ENCODE peak calls at places on chromosomes 2 and 18, in six cellular contexts. L is fibroblast of lung, Z is A549, P is GM12865, F is IMR-90, R is AG09309. E is an unnamed sample.

GRCh38 chr2:207239222-207239674 is 73.5 kb upstream of the KLF7 start:
- DNase-seq in L (peak), Z (no peak), P (no peak), F (peak), R (peak), E (no peak)

GRCh38 chr18:48831802-48832201 is 119.0 kb downstream of the SMAD7 start:
- DNase-seq in L (no peak), Z (no peak), P (no peak), F (no peak), R (no peak), E (no peak)

GRCh38 chr2:152240559-152241231 is 65.1 kb upstream of the STAM2 start:
- DNase-seq in L (peak), Z (no peak), P (no peak), F (peak), R (no peak), E (no peak)

GRCh38 chr2:102872388-102872787 is 110.6 kb downstream of the TMEM182 start:
- DNase-seq in L (peak), Z (no peak), P (no peak), F (no peak), R (no peak), E (no peak)

GRCh38 chr2:61536086-61536722 is 2.0 kb downstream of the XPO1 start:
- DNase-seq in L (peak), Z (no peak), P (peak), F (peak), R (no peak), E (no peak)

GRCh38 chr2:128492966-128493811 is 174.5 kb upstream of the HS6ST1 start:
- DNase-seq in L (no peak), Z (no peak), P (no peak), F (no peak), R (no peak), E (no peak)

GRCh38 chr18:4040391-4041172 is 414.5 kb downstream of the DLGAP1 start:
- DNase-seq in L (no peak), Z (no peak), P (peak), F (no peak), R (no peak), E (no peak)

GRCh38 chr18:24878289-24878688 is 417.9 kb downstream of the HRH4 start:
- DNase-seq in L (peak), Z (no peak), P (peak), F (peak), R (peak), E (no peak)

GRCh38 chr2:96135171-96135570 is 3.1 kb downstream of the ASTL start:
- DNase-seq in L (no peak), Z (no peak), P (no peak), F (no peak), R (no peak), E (no peak)

GRCh38 chr2:1527153-1527992 is 114.1 kb downstream of the TPO start:
- DNase-seq in L (no peak), Z (no peak), P (no peak), F (no peak), R (no peak), E (no peak)

GRCh38 chr2:130387071-130387400 is 31.2 kb downstream of the PTPN18 start:
- DNase-seq in L (no peak), Z (no peak), P (no peak), F (no peak), R (no peak), E (no peak)

GRCh38 chr2:39243469-39244123 is at the start of gene CDKL4:
- DNase-seq in L (no peak), Z (no peak), P (peak), F (no peak), R (no peak), E (no peak)

GRCh38 chr2:160920791-160921303 is 239.4 kb upstream of the TANK start:
- DNase-seq in L (peak), Z (no peak), P (no peak), F (peak), R (peak), E (no peak)

GRCh38 chr2:64720543-64721325 is 67.0 kb upstream of the SERTAD2 start:
- DNase-seq in L (no peak), Z (no peak), P (no peak), F (no peak), R (no peak), E (no peak)

GRCh38 chr2:1510184-1510583 is 96.9 kb downstream of the TPO start:
- DNase-seq in L (no peak), Z (no peak), P (no peak), F (no peak), R (no peak), E (no peak)

GRCh38 chr2:39065616-39066015 is 55.2 kb downstream of the SOS1 start:
- DNase-seq in L (no peak), Z (no peak), P (no peak), F (no peak), R (no peak), E (no peak)

GRCh38 chr2:180125245-180125962 is 118.3 kb upstream of the CWC22 start:
- DNase-seq in L (peak), Z (peak), P (peak), F (peak), R (peak), E (no peak)

GRCh38 chr2:55056024-55056521 is 5.8 kb upstream of the RTN4 start:
- DNase-seq in L (peak), Z (peak), P (no peak), F (peak), R (no peak), E (no peak)

GRCh38 chr2:216188268-216188850 is 79.2 kb downstream of the XRCC5 start:
- DNase-seq in L (no peak), Z (no peak), P (no peak), F (no peak), R (no peak), E (no peak)

GRCh38 chr2:62042944-62043343 is 137.5 kb downstream of the COMMD1 start:
- DNase-seq in L (no peak), Z (no peak), P (no peak), F (peak), R (no peak), E (no peak)

GRCh38 chr2:223971731-223972130 is 14.5 kb downstream of the MRPL44 start:
- DNase-seq in L (no peak), Z (no peak), P (no peak), F (no peak), R (no peak), E (no peak)

GRCh38 chr2:33559336-33559735 is 39.8 kb downstream of the FAM98A start:
- DNase-seq in L (no peak), Z (no peak), P (no peak), F (no peak), R (no peak), E (no peak)

GRCh38 chr2:135121016-135121657 is 69.0 kb downstream of the RAB3GAP1 start:
- DNase-seq in L (no peak), Z (no peak), P (no peak), F (no peak), R (no peak), E (no peak)

GRCh38 chr18:49863769-49864615 is 50.7 kb upstream of the ACAA2 start:
- DNase-seq in L (no peak), Z (no peak), P (no peak), F (no peak), R (no peak), E (no peak)

GRCh38 chr2:109242654-109243331 is 113.8 kb downstream of the SH3RF3 start:
- DNase-seq in L (peak), Z (no peak), P (no peak), F (peak), R (peak), E (no peak)

GRCh38 chr18:3889121-3889520 is 439.1 kb downstream of the TGIF1 start:
- DNase-seq in L (no peak), Z (no peak), P (no peak), F (peak), R (no peak), E (no peak)

GRCh38 chr18:29586210-29586609 is 1409.3 kb upstream of the CDH2 start:
- DNase-seq in L (no peak), Z (no peak), P (no peak), F (no peak), R (no peak), E (no peak)

GRCh38 chr2:222196159-222196558 is 102.6 kb downstream of the PAX3 start:
- DNase-seq in L (no peak), Z (no peak), P (no peak), F (no peak), R (no peak), E (no peak)

GRCh38 chr2:181602017-181602416 is 54.9 kb downstream of the CERKL start:
- DNase-seq in L (no peak), Z (no peak), P (no peak), F (no peak), R (no peak), E (no peak)

GRCh38 chr2:181605889-181606837 is 50.7 kb downstream of the CERKL start:
- DNase-seq in L (no peak), Z (no peak), P (no peak), F (no peak), R (no peak), E (no peak)

GRCh38 chr2:181613241-181613640 is 43.7 kb downstream of the CERKL start:
- DNase-seq in L (no peak), Z (no peak), P (no peak), F (no peak), R (no peak), E (no peak)

GRCh38 chr2:181607629-181608627 is 49.0 kb downstream of the CERKL start:
- DNase-seq in L (no peak), Z (no peak), P (no peak), F (no peak), R (no peak), E (no peak)
- TF ChIP-seq CTCF in L (no peak), Z (no peak), P (no peak), F (no peak), R (no peak), E (no peak)

GRCh38 chr18:13680612-13681011 is 45.7 kb downstream of the FAM210A start:
- DNase-seq in L (no peak), Z (peak), P (peak), F (no peak), R (no peak), E (no peak)
- TF ChIP-seq CTCF in L (peak), Z (no peak), P (peak), F (peak), R (peak), E (peak)

DNA sequence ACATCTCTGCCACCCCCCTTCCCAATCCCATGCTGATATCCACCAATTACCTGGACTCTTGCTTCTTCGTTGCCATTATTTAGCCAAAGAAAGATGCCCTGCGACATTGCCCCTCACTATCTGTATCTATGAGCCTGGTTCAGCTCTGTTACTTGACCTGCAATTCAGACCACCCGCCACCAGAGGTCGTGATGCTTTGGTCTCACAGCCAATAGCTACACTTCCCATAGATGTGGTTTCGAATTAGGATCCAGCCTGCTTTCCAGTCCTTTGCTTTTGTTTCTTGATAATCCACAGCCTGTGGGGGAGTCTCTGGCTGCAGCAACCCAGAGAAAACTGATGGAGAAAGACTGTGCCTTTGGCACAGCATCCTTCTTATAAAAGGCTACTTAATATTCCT is 239.4 kb downstream of the KLHL29 start:
- DNase-seq in L (no peak), Z (peak), P (peak), F (no peak), R (no peak), E (no peak)
- TF ChIP-seq CTCF in L (peak), Z (peak), P (peak), F (peak), R (peak), E (peak)

GRCh38 chr2:69119104-69119503 is 106.1 kb downstream of the ANTXR1 start:
- DNase-seq in L (no peak), Z (no peak), P (no peak), F (no peak), R (no peak), E (no peak)
- TF ChIP-seq CTCF in L (no peak), Z (no peak), P (no peak), F (no peak), R (no peak), E (no peak)

DNA sequence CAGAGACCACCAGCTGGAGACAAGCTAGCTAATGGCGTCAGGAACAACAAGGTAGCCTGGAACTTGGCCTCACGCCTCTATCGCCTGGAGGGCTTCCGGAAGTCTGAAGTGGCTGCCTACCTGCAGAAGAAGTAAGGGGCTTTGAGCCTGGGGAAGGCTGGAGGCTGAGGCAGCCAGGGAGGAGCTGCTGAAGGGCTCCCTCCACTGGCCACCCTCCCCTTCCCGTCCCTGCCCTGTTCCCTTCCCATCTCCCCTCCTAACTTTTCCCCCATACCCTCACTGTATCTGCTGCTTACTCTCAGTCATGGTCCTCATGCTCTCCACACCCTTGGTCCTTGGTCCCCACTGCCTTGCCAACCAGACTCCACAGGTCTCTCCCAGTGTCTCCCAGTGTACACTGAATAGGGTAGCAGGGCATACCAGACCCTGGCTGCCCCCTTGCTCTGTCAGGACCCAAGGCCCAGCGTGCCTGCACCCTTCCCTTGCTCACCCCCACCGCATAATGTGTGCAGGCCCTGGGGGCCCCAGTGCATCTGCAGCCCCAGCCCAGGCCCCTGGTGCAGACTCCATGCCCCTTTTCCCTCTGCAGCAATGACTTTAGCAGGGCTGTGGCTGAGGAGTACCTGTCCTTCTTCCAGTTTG is 18.8 kb downstream of the PSD4 start:
- DNase-seq in L (no peak), Z (no peak), P (no peak), F (no peak), R (no peak), E (no peak)
- TF ChIP-seq CTCF in L (peak), Z (peak), P (no peak), F (no peak), R (no peak), E (no peak)

GRCh38 chr2:79985145-79985544 is 319.4 kb downstream of the LRRTM1 start:
- DNase-seq in L (no peak), Z (no peak), P (no peak), F (no peak), R (no peak), E (no peak)
- TF ChIP-seq CTCF in L (no peak), Z (no peak), P (no peak), F (no peak), R (no peak), E (no peak)

E was measured in D721Med.